ENCODE peak calls at places on chromosomes 6 and 20, in seven cellular contexts. N is AG04449, Z is stomach, D is cardiac fibroblast, A is sigmoid colon, U is adipocyte, B is SJSA1. Y is an unnamed sample.

GRCh38 chr20:56861590-56861989 is 232.5 kb downstream of the TFAP2C start:
- DNase-seq in N (no peak), Z (no peak), D (no peak), A (no peak), U (no peak), B (no peak), Y (no peak)

GRCh38 chr20:20549699-20550098 is 162.7 kb downstream of the RALGAPA2 start:
- DNase-seq in N (peak), Z (no peak), D (peak), A (no peak), U (peak), B (no peak), Y (peak)

GRCh38 chr20:48455606-48456360 is 372.0 kb downstream of the PREX1 start:
- DNase-seq in N (no peak), Z (no peak), D (no peak), A (peak), U (no peak), B (no peak), Y (no peak)

GRCh38 chr6:170282512-170283158 is 8.2 kb downstream of the DLL1 start:
- DNase-seq in N (no peak), Z (peak), D (no peak), A (peak), U (no peak), B (no peak), Y (no peak)

GRCh38 chr6:102488729-102489128 is 1095.2 kb downstream of the GRIK2 start:
- DNase-seq in N (no peak), Z (no peak), D (peak), A (no peak), U (peak), B (no peak), Y (no peak)

GRCh38 chr6:52317841-52318581 is 33.5 kb upstream of the MCM3 start:
- DNase-seq in N (no peak), Z (no peak), D (peak), A (no peak), U (peak), B (no peak), Y (peak)

GRCh38 chr6:148963738-148964137 is 216.9 kb downstream of the UST start:
- DNase-seq in N (no peak), Z (no peak), D (no peak), A (no peak), U (no peak), B (no peak), Y (no peak)

GRCh38 chr6:22008248-22008836 is 288.5 kb downstream of the PRL start:
- DNase-seq in N (no peak), Z (no peak), D (no peak), A (no peak), U (no peak), B (no peak), Y (no peak)

GRCh38 chr20:36315545-36316351 is 9.6 kb downstream of the DLGAP4 start:
- DNase-seq in N (no peak), Z (no peak), D (no peak), A (peak), U (no peak), B (peak), Y (no peak)

GRCh38 chr6:7106752-7107577 is 796 bp upstream of the RREB1 start:
- DNase-seq in N (no peak), Z (no peak), D (no peak), A (peak), U (peak), B (peak), Y (no peak)

GRCh38 chr6:145271086-145271485 is 464.2 kb downstream of the EPM2A start:
- DNase-seq in N (no peak), Z (no peak), D (no peak), A (no peak), U (no peak), B (no peak), Y (no peak)

GRCh38 chr6:46015119-46015968 is at the start of gene CLIC5:
- DNase-seq in N (no peak), Z (peak), D (no peak), A (no peak), U (no peak), B (no peak), Y (no peak)

GRCh38 chr6:170448745-170449144 is 104.4 kb downstream of the PSMB1 start:
- DNase-seq in N (no peak), Z (no peak), D (no peak), A (no peak), U (no peak), B (peak), Y (no peak)

GRCh38 chr20:63495771-63496403 is 3.0 kb downstream of the EEF1A2 start:
- DNase-seq in N (no peak), Z (peak), D (peak), A (peak), U (peak), B (peak), Y (no peak)

GRCh38 chr6:169172435-169172834 is 81.2 kb downstream of the THBS2 start:
- DNase-seq in N (no peak), Z (no peak), D (peak), A (no peak), U (peak), B (peak), Y (no peak)

GRCh38 chr20:10508060-10508459 is 73.0 kb downstream of the SLX4IP start:
- DNase-seq in N (no peak), Z (no peak), D (peak), A (peak), U (peak), B (no peak), Y (no peak)

GRCh38 chr6:90859612-90860011 is 272.7 kb upstream of the MAP3K7 start:
- DNase-seq in N (no peak), Z (no peak), D (no peak), A (no peak), U (no peak), B (no peak), Y (no peak)

GRCh38 chr20:55090301-55090700 is 614.9 kb downstream of the DOK5 start:
- DNase-seq in N (no peak), Z (no peak), D (no peak), A (no peak), U (no peak), B (no peak), Y (no peak)

GRCh38 chr6:25601797-25602679 is 50.0 kb upstream of the SCGN start:
- DNase-seq in N (peak), Z (no peak), D (peak), A (no peak), U (peak), B (no peak), Y (peak)

GRCh38 chr6:10314163-10314955 is 100.5 kb downstream of the TFAP2A start:
- DNase-seq in N (no peak), Z (no peak), D (no peak), A (no peak), U (no peak), B (no peak), Y (no peak)

GRCh38 chr6:166640342-166641043 is 13.4 kb upstream of the RPS6KA2 start:
- DNase-seq in N (no peak), Z (peak), D (peak), A (no peak), U (no peak), B (no peak), Y (no peak)

GRCh38 chr6:61886608-61887259 is 399.3 kb downstream of the KHDRBS2 start:
- DNase-seq in N (no peak), Z (no peak), D (no peak), A (no peak), U (no peak), B (no peak), Y (no peak)

GRCh38 chr20:46269372-46269771 is 38.9 kb downstream of the CDH22 start:
- DNase-seq in N (no peak), Z (no peak), D (no peak), A (no peak), U (no peak), B (no peak), Y (no peak)

GRCh38 chr6:79872986-79873385 is 74.4 kb downstream of the ELOVL4 start:
- DNase-seq in N (peak), Z (no peak), D (peak), A (no peak), U (peak), B (no peak), Y (peak)

GRCh38 chr20:46119547-46119946 is 1.4 kb downstream of the CD40 start:
- DNase-seq in N (no peak), Z (peak), D (no peak), A (no peak), U (no peak), B (no peak), Y (no peak)

GRCh38 chr6:195861-196360 is 96.4 kb upstream of the DUSP22 start:
- DNase-seq in N (no peak), Z (no peak), D (peak), A (peak), U (no peak), B (no peak), Y (no peak)

GRCh38 chr20:41340327-41341055 is at the start of gene LPIN3:
- DNase-seq in N (no peak), Z (peak), D (peak), A (peak), U (peak), B (no peak), Y (no peak)

GRCh38 chr6:37636112-37636511 is 61.6 kb downstream of the MDGA1 start:
- DNase-seq in N (no peak), Z (no peak), D (no peak), A (no peak), U (no peak), B (no peak), Y (no peak)

GRCh38 chr6:117206951-117207687 is 58.2 kb upstream of the VGLL2 start:
- DNase-seq in N (no peak), Z (no peak), D (no peak), A (no peak), U (no peak), B (peak), Y (peak)

GRCh38 chr6:107941627-107942026 is 16.4 kb downstream of the SEC63 start:
- DNase-seq in N (no peak), Z (no peak), D (no peak), A (no peak), U (no peak), B (no peak), Y (no peak)

GRCh38 chr6:81999270-81999669 is 246.8 kb upstream of the TENT5A start:
- DNase-seq in N (no peak), Z (no peak), D (no peak), A (no peak), U (no peak), B (no peak), Y (no peak)

GRCh38 chr20:2692036-2692885 is at the start of gene EBF4:
- DNase-seq in N (no peak), Z (peak), D (peak), A (peak), U (peak), B (peak), Y (no peak)

GRCh38 chr20:2694519-2694918 is 1.9 kb downstream of the EBF4 start:
- DNase-seq in N (no peak), Z (no peak), D (no peak), A (peak), U (no peak), B (peak), Y (no peak)

GRCh38 chr20:2693996-2694471 is 1.5 kb downstream of the EBF4 start:
- DNase-seq in N (no peak), Z (peak), D (no peak), A (peak), U (no peak), B (peak), Y (no peak)

GRCh38 chr20:2692886-2693285 is 306 bp downstream of the EBF4 start:
- DNase-seq in N (no peak), Z (peak), D (no peak), A (peak), U (peak), B (peak), Y (no peak)

GRCh38 chr20:2693286-2693995 is 861 bp downstream of the EBF4 start:
- DNase-seq in N (no peak), Z (peak), D (no peak), A (peak), U (peak), B (peak), Y (no peak)
- H3K4me3 ChIP-seq in N (peak), Z (peak), D (peak), A (peak), U (no peak), B (peak), Y (peak)

GRCh38 chr20:1119524-1119923 is 1.1 kb downstream of the PSMF1 start:
- DNase-seq in N (no peak), Z (no peak), D (no peak), A (no peak), U (no peak), B (no peak), Y (no peak)
- H3K4me3 ChIP-seq in N (peak), Z (peak), D (peak), A (peak), U (peak), B (peak), Y (peak)

DNA sequence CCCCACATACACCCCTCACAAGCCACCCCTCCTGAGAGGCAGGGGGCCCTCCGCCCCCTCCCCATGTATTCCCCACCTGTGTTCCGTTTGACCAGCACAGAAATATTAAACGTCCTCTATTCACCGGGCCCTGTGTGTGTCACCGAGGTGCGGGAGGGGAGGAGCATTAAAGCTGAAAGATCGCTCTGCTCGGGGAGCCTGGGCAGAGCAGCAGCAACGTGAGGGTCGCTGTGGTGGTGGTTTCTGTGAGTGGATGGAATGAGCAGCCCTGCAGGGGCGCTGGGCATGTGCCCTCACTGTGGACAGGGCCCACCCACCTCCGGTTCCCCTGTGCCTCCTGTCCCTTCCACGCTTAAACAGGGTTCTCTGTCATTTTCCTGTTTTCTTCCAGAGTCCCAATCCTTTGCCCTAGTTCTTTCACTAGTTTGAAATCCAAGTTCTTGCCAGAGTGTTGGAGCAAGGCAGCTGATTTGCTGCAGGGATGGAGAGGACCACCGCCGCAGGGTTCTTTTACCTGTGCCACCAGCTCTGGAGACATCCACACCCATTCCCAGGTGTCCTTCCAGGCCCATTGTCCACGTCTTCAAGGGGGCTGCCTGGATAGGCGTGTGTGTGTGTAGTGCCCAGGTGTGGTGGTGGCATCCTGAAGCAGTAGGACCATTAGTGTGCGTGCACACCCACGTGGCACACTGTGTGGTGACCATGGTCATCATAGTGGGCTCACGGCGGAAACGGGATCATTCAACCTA is 37.6 kb upstream of the MDFI start:
- DNase-seq in N (no peak), Z (no peak), D (no peak), A (peak), U (no peak), B (no peak), Y (no peak)
- H3K4me3 ChIP-seq in N (no peak), Z (no peak), D (no peak), A (no peak), U (no peak), B (no peak), Y (no peak)

DNA sequence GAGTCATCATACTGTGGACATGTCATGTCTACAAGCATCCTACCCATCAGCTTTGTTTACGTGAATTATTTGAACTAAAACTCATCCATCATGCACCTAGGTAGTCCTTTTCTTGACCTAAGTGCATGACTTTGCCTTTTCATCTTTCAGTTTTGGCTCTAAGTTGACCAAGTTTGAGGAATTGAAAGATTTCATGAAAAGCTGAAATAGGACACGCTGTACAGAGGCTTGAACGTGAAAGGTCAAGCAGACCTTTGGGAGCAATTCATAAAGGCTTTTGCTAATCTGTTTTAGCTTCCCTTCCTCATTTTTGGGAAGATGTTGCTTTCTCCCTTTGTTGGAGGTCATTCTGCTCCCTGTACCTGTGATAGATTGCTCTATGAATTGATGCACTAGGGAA is 55.1 kb upstream of the MLIP start:
- DNase-seq in N (no peak), Z (no peak), D (no peak), A (no peak), U (no peak), B (no peak), Y (no peak)
- H3K4me3 ChIP-seq in N (no peak), Z (no peak), D (no peak), A (no peak), U (no peak), B (no peak), Y (no peak)

DNA sequence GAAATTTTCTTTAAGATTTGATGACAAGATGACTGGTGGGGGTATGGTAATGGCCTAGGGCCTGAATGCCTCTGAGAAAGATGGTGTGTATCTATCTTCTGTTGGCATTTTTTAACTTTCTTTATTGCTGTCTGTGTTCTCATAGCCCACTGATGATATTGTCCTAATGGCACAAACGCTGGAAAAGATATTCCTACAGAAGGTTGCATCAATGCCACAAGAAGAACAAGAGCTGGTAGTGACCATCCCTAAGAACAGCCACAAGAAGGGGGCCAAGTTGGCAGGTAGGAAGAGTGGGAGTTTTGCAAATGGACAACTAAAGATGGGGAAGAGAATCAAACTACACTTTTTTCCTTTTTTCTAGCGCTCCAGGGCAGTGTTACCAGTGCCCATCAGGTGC is 7.5 kb downstream of the BRD2 start:
- DNase-seq in N (no peak), Z (no peak), D (no peak), A (no peak), U (no peak), B (no peak), Y (no peak)
- H3K4me3 ChIP-seq in N (peak), Z (peak), D (peak), A (no peak), U (peak), B (no peak), Y (peak)

GRCh38 chr20:44065401-44066340 is 121.3 kb downstream of the JPH2 start:
- DNase-seq in N (no peak), Z (no peak), D (no peak), A (no peak), U (no peak), B (no peak), Y (no peak)
- H3K4me3 ChIP-seq in N (no peak), Z (no peak), D (no peak), A (no peak), U (no peak), B (no peak), Y (no peak)

DNA sequence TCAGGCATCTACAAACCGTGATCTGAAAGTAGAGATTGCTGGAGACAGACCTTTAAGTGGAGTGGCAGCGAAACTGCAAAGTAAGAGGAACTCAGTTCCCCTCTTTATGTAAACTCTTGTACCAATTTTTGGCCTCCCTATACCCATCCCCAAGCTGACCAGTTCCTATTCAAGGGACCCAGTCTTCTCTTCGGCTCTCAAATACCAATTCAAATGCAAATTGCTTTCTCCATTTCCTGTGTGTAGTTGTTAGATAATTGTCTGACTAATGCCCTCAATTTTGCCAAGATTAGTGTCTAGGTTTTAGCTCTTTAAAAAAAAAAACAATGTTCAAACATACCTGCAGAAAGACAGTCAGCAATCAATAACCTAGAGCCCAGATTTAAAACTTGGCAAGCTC is 150.9 kb downstream of the EYA4 start:
- DNase-seq in N (no peak), Z (no peak), D (no peak), A (no peak), U (no peak), B (no peak), Y (no peak)
- H3K4me3 ChIP-seq in N (no peak), Z (no peak), D (no peak), A (no peak), U (no peak), B (no peak), Y (no peak)

DNA sequence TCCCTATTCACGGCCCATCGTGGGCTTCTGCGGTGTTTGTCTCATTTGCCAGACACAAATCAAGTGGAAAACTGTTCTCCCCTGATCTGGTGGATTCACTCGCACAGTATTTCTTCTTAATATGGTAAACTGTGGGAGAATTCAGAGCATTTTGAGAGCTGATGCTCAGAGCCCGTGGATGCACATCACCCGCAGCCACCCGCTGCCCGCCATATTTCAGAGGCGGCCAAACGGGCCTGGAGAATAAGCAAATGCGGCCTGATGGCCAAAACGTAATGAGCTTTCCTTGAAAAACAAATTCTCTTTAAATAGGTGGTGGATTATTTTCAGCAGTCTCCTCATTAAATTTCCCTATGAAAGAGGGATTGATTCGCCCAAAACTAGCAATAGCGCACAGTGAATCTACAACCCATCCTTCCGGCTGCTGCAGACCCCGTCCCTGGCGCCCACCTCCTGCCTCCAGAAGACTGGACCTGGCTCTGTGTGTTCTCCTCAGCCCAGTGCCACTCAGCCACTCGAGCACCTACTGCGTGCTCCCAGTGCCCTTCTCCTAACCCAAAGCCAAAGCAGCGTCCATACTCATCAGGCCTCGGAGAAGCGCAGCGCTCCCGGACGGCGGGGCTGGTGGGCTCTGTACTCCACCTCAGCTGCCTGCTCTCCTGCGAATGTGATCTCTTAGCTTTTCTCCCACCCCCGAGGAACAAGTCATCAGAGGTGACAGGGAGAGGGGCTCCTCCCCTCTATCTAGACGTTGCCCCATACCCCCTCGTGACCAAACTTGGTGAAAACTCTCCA is 224.8 kb downstream of the TAF4 start:
- DNase-seq in N (no peak), Z (no peak), D (no peak), A (no peak), U (no peak), B (no peak), Y (no peak)
- H3K4me3 ChIP-seq in N (no peak), Z (no peak), D (no peak), A (no peak), U (no peak), B (no peak), Y (no peak)

GRCh38 chr6:139593081-139593480 is 218.6 kb upstream of the CITED2 start:
- DNase-seq in N (no peak), Z (no peak), D (no peak), A (no peak), U (no peak), B (no peak), Y (no peak)
- H3K4me3 ChIP-seq in N (no peak), Z (no peak), D (no peak), A (no peak), U (no peak), B (no peak), Y (no peak)